ENCODE peak calls at places on chromosomes 4 and X, in five cellular contexts. One of them, this sample, is unnamed.

GRCh38 chr4:68951806-68952585 is 392 bp upstream of the UGT2A3 start:
- DNase-seq in neural crest cell: no peak
- DNase-seq in iPS DF 6.9: no peak
- DNase-seq in GM03348: no peak
- DNase-seq in ACHN: no peak
- DNase-seq in this sample: no peak

GRCh38 chrX:16589211-16589610 is 60.7 kb upstream of the S100G start:
- DNase-seq in neural crest cell: no peak
- DNase-seq in iPS DF 6.9: no peak
- DNase-seq in GM03348: peak; percentile 13
- DNase-seq in ACHN: no peak
- DNase-seq in this sample: no peak

GRCh38 chr4:105859233-105859632 is 36.0 kb upstream of the NPNT start:
- DNase-seq in neural crest cell: no peak
- DNase-seq in iPS DF 6.9: no peak
- DNase-seq in GM03348: peak; percentile 83
- DNase-seq in ACHN: peak; percentile 30
- DNase-seq in this sample: peak; percentile 12

GRCh38 chr4:86233681-86234080 is 126.2 kb downstream of the MAPK10 start:
- DNase-seq in neural crest cell: no peak
- DNase-seq in iPS DF 6.9: no peak
- DNase-seq in GM03348: peak; percentile 72
- DNase-seq in ACHN: no peak
- DNase-seq in this sample: no peak

GRCh38 chrX:31629195-31629594 is 557.4 kb upstream of the FTHL17 start:
- DNase-seq in neural crest cell: no peak
- DNase-seq in iPS DF 6.9: no peak
- DNase-seq in GM03348: no peak
- DNase-seq in ACHN: no peak
- DNase-seq in this sample: no peak

GRCh38 chr4:55398966-55399365 is 3.2 kb downstream of the TMEM165 start:
- DNase-seq in neural crest cell: no peak
- DNase-seq in iPS DF 6.9: no peak
- DNase-seq in GM03348: no peak
- DNase-seq in ACHN: no peak
- DNase-seq in this sample: no peak

GRCh38 chr4:124686279-124686678 is 26.3 kb downstream of the ANKRD50 start:
- DNase-seq in neural crest cell: no peak
- DNase-seq in iPS DF 6.9: peak; percentile 16
- DNase-seq in GM03348: no peak
- DNase-seq in ACHN: no peak
- DNase-seq in this sample: no peak

GRCh38 chrX:71291381-71291780 is 7.9 kb downstream of the NONO start:
- DNase-seq in neural crest cell: no peak
- DNase-seq in iPS DF 6.9: no peak
- DNase-seq in GM03348: no peak
- DNase-seq in ACHN: no peak
- DNase-seq in this sample: no peak

GRCh38 chr4:144666539-144667175 is 20.7 kb downstream of the HHIP start:
- DNase-seq in neural crest cell: no peak
- DNase-seq in iPS DF 6.9: no peak
- DNase-seq in GM03348: peak; percentile 28
- DNase-seq in ACHN: peak; percentile 18
- DNase-seq in this sample: peak; percentile 23

GRCh38 chr4:2461246-2461960 is 7.5 kb upstream of the RNF4 start:
- DNase-seq in neural crest cell: no peak
- DNase-seq in iPS DF 6.9: no peak
- DNase-seq in GM03348: no peak
- DNase-seq in ACHN: no peak
- DNase-seq in this sample: no peak

GRCh38 chr4:3291969-3292570 is 751 bp upstream of the RGS12 start:
- DNase-seq in neural crest cell: peak; percentile 36
- DNase-seq in iPS DF 6.9: no peak
- DNase-seq in GM03348: peak; percentile 89
- DNase-seq in ACHN: peak; percentile 52
- DNase-seq in this sample: no peak

GRCh38 chr4:179755322-179755721 is 2313.1 kb upstream of the AGA start:
- DNase-seq in neural crest cell: no peak
- DNase-seq in iPS DF 6.9: peak; percentile 16
- DNase-seq in GM03348: no peak
- DNase-seq in ACHN: no peak
- DNase-seq in this sample: no peak

GRCh38 chr4:114599231-114600065 is 841 bp downstream of the UGT8 start:
- DNase-seq in neural crest cell: peak; percentile 27
- DNase-seq in iPS DF 6.9: peak; percentile 11
- DNase-seq in GM03348: peak; percentile 13
- DNase-seq in ACHN: peak; percentile 52
- DNase-seq in this sample: no peak

GRCh38 chr4:20354120-20354519 is 102.4 kb downstream of the SLIT2 start:
- DNase-seq in neural crest cell: no peak
- DNase-seq in iPS DF 6.9: no peak
- DNase-seq in GM03348: no peak
- DNase-seq in ACHN: peak; percentile 9
- DNase-seq in this sample: no peak

GRCh38 chrX:150334100-150334499 is 29.0 kb upstream of the MAMLD1 start:
- DNase-seq in neural crest cell: no peak
- DNase-seq in iPS DF 6.9: no peak
- DNase-seq in GM03348: no peak
- DNase-seq in ACHN: no peak
- DNase-seq in this sample: no peak

GRCh38 chr4:55857586-55857985 is 4.1 kb downstream of the EXOC1 start:
- DNase-seq in neural crest cell: no peak
- DNase-seq in iPS DF 6.9: no peak
- DNase-seq in GM03348: no peak
- DNase-seq in ACHN: no peak
- DNase-seq in this sample: no peak

GRCh38 chrX:101398694-101399093 is 7.9 kb downstream of the RPL36A start:
- DNase-seq in neural crest cell: no peak
- DNase-seq in iPS DF 6.9: no peak
- DNase-seq in GM03348: no peak
- DNase-seq in ACHN: no peak
- DNase-seq in this sample: no peak